ENCODE peak calls at places on chromosomes 2 and 18, in five cellular contexts. U, I, H, C and P are unnamed samples.

GRCh38 chr2:234462218-234462992 is 34.5 kb downstream of the ARL4C start:
- DNase-seq in U (no peak), I (no peak), H (no peak), C (no peak), P (no peak)

GRCh38 chr2:168429988-168430387 is 26.1 kb upstream of the CERS6 start:
- DNase-seq in U (no peak), I (no peak), H (no peak), C (no peak), P (no peak)

GRCh38 chr2:7037340-7038333 is 120.4 kb downstream of the RNF144A start:
- DNase-seq in U (peak), I (peak), H (peak), C (peak), P (peak)

GRCh38 chr2:27613985-27614384 is 14.8 kb downstream of the CCDC121 start:
- DNase-seq in U (no peak), I (no peak), H (no peak), C (no peak), P (no peak)

GRCh38 chr18:42183746-42184145 is 228.7 kb downstream of the PIK3C3 start:
- DNase-seq in U (no peak), I (no peak), H (no peak), C (peak), P (peak)

GRCh38 chr2:233075966-233076339 is 15.8 kb downstream of the INPP5D start:
- DNase-seq in U (no peak), I (peak), H (no peak), C (no peak), P (no peak)

GRCh38 chr2:183950673-183951072 is 647.7 kb upstream of the ZNF804A start:
- DNase-seq in U (no peak), I (no peak), H (no peak), C (no peak), P (no peak)

GRCh38 chr2:143558665-143559064 is 429.4 kb downstream of the ARHGAP15 start:
- DNase-seq in U (no peak), I (no peak), H (no peak), C (peak), P (peak)

GRCh38 chr2:226701052-226701451 is 98.6 kb downstream of the IRS1 start:
- DNase-seq in U (no peak), I (no peak), H (no peak), C (peak), P (no peak)

GRCh38 chr2:224151680-224152310 is 112.7 kb upstream of the SERPINE2 start:
- DNase-seq in U (no peak), I (no peak), H (no peak), C (no peak), P (no peak)

GRCh38 chr2:72001937-72002690 is 145.5 kb downstream of the CYP26B1 start:
- DNase-seq in U (no peak), I (no peak), H (no peak), C (no peak), P (no peak)

GRCh38 chr2:45316576-45317338 is 294.3 kb downstream of the SRBD1 start:
- DNase-seq in U (no peak), I (no peak), H (no peak), C (no peak), P (no peak)

GRCh38 chr2:7083580-7084509 is 166.6 kb downstream of the RNF144A start:
- DNase-seq in U (no peak), I (no peak), H (no peak), C (peak), P (peak)

GRCh38 chr2:161915121-161915520 is 158.9 kb downstream of the DPP4 start:
- DNase-seq in U (no peak), I (no peak), H (no peak), C (no peak), P (no peak)

GRCh38 chr2:120940726-120941256 is 205.1 kb downstream of the GLI2 start:
- DNase-seq in U (no peak), I (no peak), H (no peak), C (no peak), P (no peak)

GRCh38 chr2:159419403-159419802 is 132.9 kb upstream of the WDSUB1 start:
- DNase-seq in U (no peak), I (no peak), H (no peak), C (no peak), P (no peak)

GRCh38 chr2:229431331-229431954 is 160.4 kb upstream of the PID1 start:
- DNase-seq in U (no peak), I (no peak), H (no peak), C (peak), P (peak)

DNA sequence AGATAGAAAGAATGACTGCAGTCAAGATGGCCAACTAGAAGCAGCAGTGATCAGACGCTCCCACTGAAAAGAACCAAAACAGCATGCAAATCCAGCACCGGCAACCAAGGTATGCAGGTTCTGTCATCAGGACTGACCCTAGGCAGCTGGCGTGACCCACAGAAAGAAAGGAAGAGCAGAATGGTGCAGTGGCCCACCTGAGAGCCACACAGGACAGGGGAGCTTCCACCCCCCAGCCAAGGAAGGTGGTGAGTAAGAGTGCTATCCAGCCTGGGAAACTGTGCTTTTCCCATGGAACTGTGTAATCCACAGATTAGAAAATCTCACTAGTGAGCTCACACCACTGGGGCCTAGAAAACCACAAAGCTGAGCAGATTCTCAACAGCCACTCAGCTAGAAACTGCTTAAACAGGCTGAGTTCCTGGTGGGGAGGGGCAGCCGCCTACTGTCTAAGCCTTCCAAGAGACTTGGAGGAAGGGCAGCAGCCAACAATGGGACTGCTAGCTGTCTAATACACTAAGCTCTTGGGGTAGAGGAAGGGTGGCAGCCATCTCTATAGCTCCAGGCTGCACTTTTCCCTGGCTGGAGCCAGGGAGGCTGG is 127.9 kb downstream of the EVA1A start:
- DNase-seq in U (peak), I (no peak), H (no peak), C (peak), P (no peak)
- TF ChIP-seq POLR2A in U (peak), I (no peak), H (no peak), C (no peak), P (no peak)

GRCh38 chr18:31102020-31102684 is at the start of gene DSC2:
- DNase-seq in U (peak), I (peak), H (peak), C (no peak), P (no peak)
- TF ChIP-seq POLR2A in U (no peak), I (peak), H (peak), C (no peak), P (no peak)

DNA sequence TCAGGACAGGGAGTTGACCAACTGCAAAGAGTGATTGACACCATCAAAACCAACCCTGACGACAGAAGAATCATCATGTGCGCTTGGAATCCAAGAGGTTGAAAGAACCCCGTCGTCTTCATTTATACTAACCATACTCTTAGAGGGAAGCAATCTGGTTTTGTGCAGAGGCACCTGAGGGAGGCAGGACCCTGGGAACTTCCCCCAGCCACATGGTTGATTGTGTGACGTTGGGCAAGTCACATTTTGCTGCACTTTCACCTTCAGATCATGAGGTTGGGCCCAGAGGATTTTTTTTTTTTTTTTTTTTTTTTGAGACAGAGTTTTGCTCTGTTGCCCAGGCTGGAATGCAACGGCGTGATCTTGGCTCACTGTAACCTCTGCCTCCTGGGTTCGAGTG is 11.6 kb downstream of the TYMS start:
- DNase-seq in U (no peak), I (no peak), H (no peak), C (no peak), P (no peak)
- TF ChIP-seq POLR2A in U (no peak), I (no peak), H (no peak), C (no peak), P (no peak)

DNA sequence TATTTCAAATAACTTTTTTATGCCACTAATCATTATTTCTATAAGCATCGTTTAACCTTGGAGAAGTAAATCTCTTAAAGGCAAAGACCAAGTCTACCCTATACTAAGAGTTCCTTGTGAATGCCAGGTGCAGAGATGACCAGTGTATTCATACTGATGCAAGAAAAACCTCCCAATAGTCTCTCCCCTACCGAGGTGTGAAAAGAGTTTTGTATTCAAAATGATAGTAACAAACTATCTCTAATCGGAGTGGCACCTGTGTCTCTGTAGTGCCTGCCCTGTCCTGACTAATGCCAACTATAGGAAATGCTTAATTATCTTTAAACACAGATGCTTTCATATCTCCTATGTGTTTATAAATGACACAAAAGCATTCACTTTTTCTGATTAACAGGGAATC is 798.5 kb downstream of the TRIB2 start:
- DNase-seq in U (no peak), I (no peak), H (no peak), C (no peak), P (no peak)
- TF ChIP-seq POLR2A in U (no peak), I (no peak), H (no peak), C (no peak), P (no peak)

GRCh38 chr2:217827430-217828201 is 175.2 kb downstream of the TNS1 start:
- DNase-seq in U (no peak), I (no peak), H (no peak), C (no peak), P (peak)
- TF ChIP-seq POLR2A in U (no peak), I (no peak), H (no peak), C (no peak), P (peak)